ENCODE peak calls at places on chromosomes 2 and 18, in nine cellular contexts. X, A, B, F, K, Z, Q, C and D are unnamed samples.

GRCh38 chr2:101432411-101433181 is 42.3 kb downstream of the RFX8 start:
- DNase-seq in X (no peak), A (no peak), B (no peak), F (no peak), K (no peak), Z (no peak), Q (no peak), C (no peak), D (no peak)

GRCh38 chr2:46364797-46365457 is 67.7 kb downstream of the EPAS1 start:
- DNase-seq in X (no peak), A (no peak), B (peak), F (no peak), K (no peak), Z (no peak), Q (peak), C (no peak), D (peak)

GRCh38 chr2:46329803-46330775 is 32.9 kb downstream of the EPAS1 start:
- DNase-seq in X (no peak), A (no peak), B (no peak), F (no peak), K (no peak), Z (no peak), Q (peak), C (no peak), D (peak)

GRCh38 chr2:135130751-135131150 is 78.7 kb downstream of the RAB3GAP1 start:
- DNase-seq in X (no peak), A (no peak), B (no peak), F (no peak), K (no peak), Z (no peak), Q (no peak), C (no peak), D (no peak)

GRCh38 chr2:185208261-185208660 is 530.3 kb upstream of the FSIP2 start:
- DNase-seq in X (no peak), A (no peak), B (peak), F (no peak), K (no peak), Z (no peak), Q (peak), C (no peak), D (peak)

GRCh38 chr2:26904839-26905238 is 56.9 kb downstream of the DPYSL5 start:
- DNase-seq in X (no peak), A (no peak), B (no peak), F (no peak), K (no peak), Z (no peak), Q (no peak), C (no peak), D (no peak)

GRCh38 chr2:20052872-20053281 is 1.4 kb upstream of the LAPTM4A start:
- DNase-seq in X (no peak), A (peak), B (no peak), F (no peak), K (peak), Z (no peak), Q (peak), C (no peak), D (peak)

GRCh38 chr2:217609952-217610351 is 392.8 kb downstream of the TNS1 start:
- DNase-seq in X (no peak), A (no peak), B (no peak), F (no peak), K (no peak), Z (no peak), Q (no peak), C (no peak), D (no peak)

GRCh38 chr2:133422946-133423345 is 145.3 kb downstream of the NCKAP5 start:
- DNase-seq in X (no peak), A (no peak), B (no peak), F (no peak), K (no peak), Z (no peak), Q (peak), C (no peak), D (no peak)

GRCh38 chr18:28485918-28486317 is 309.0 kb upstream of the CDH2 start:
- DNase-seq in X (no peak), A (no peak), B (no peak), F (no peak), K (no peak), Z (no peak), Q (no peak), C (no peak), D (peak)

GRCh38 chr2:145654746-145655145 is 1134.8 kb upstream of the ZEB2 start:
- DNase-seq in X (no peak), A (no peak), B (no peak), F (no peak), K (no peak), Z (no peak), Q (no peak), C (no peak), D (no peak)

GRCh38 chr2:95311821-95312542 is 14.8 kb downstream of the KCNIP3 start:
- DNase-seq in X (no peak), A (no peak), B (no peak), F (no peak), K (no peak), Z (no peak), Q (no peak), C (no peak), D (no peak)

GRCh38 chr2:147382322-147382948 is 462.4 kb upstream of the ACVR2A start:
- DNase-seq in X (no peak), A (no peak), B (no peak), F (no peak), K (no peak), Z (no peak), Q (no peak), C (no peak), D (no peak)

GRCh38 chr2:105886029-105886454 is 141.3 kb downstream of the NCK2 start:
- DNase-seq in X (no peak), A (no peak), B (no peak), F (no peak), K (no peak), Z (no peak), Q (no peak), C (no peak), D (no peak)

GRCh38 chr2:151043484-151043883 is 218.2 kb downstream of the RBM43 start:
- DNase-seq in X (no peak), A (no peak), B (no peak), F (no peak), K (no peak), Z (no peak), Q (no peak), C (no peak), D (no peak)

GRCh38 chr18:62332964-62333695 is 8.0 kb downstream of the TNFRSF11A start:
- DNase-seq in X (no peak), A (no peak), B (no peak), F (no peak), K (no peak), Z (no peak), Q (no peak), C (no peak), D (no peak)

GRCh38 chr2:238585836-238586821 is 159.4 kb downstream of the ASB1 start:
- DNase-seq in X (no peak), A (no peak), B (no peak), F (no peak), K (peak), Z (no peak), Q (no peak), C (no peak), D (no peak)

GRCh38 chr2:168948621-168949212 is 47.6 kb downstream of the G6PC2 start:
- DNase-seq in X (no peak), A (no peak), B (peak), F (no peak), K (no peak), Z (no peak), Q (peak), C (no peak), D (peak)

GRCh38 chr2:120601566-120601965 is 134.1 kb upstream of the GLI2 start:
- DNase-seq in X (no peak), A (no peak), B (no peak), F (no peak), K (no peak), Z (no peak), Q (no peak), C (no peak), D (no peak)

GRCh38 chr2:20224716-20225293 is at the start of gene SDC1:
- DNase-seq in X (no peak), A (peak), B (peak), F (no peak), K (no peak), Z (no peak), Q (peak), C (peak), D (peak)

GRCh38 chr2:232013701-232014353 is 52.3 kb downstream of the DIS3L2 start:
- DNase-seq in X (no peak), A (no peak), B (no peak), F (no peak), K (no peak), Z (no peak), Q (peak), C (no peak), D (peak)

GRCh38 chr2:218079943-218080913 is 11.2 kb downstream of the RUFY4 start:
- DNase-seq in X (no peak), A (no peak), B (no peak), F (no peak), K (no peak), Z (no peak), Q (no peak), C (no peak), D (no peak)

GRCh38 chr2:33372940-33373553 is 103.4 kb upstream of the RASGRP3 start:
- DNase-seq in X (no peak), A (no peak), B (peak), F (no peak), K (no peak), Z (no peak), Q (peak), C (no peak), D (peak)

GRCh38 chr2:128026422-128027277 is 1.2 kb downstream of the SAP130 start:
- DNase-seq in X (peak), A (no peak), B (peak), F (no peak), K (no peak), Z (no peak), Q (peak), C (no peak), D (peak)

GRCh38 chr2:61714210-61714609 is 139.7 kb downstream of the FAM161A start:
- DNase-seq in X (no peak), A (no peak), B (no peak), F (no peak), K (no peak), Z (no peak), Q (no peak), C (peak), D (no peak)

GRCh38 chr18:34995746-34996145 is 45.5 kb upstream of the MAPRE2 start:
- DNase-seq in X (no peak), A (no peak), B (no peak), F (no peak), K (no peak), Z (no peak), Q (no peak), C (no peak), D (no peak)

GRCh38 chr2:82340578-82341053 is 2036.1 kb upstream of the LRRTM1 start:
- DNase-seq in X (no peak), A (no peak), B (peak), F (no peak), K (no peak), Z (no peak), Q (no peak), C (no peak), D (no peak)

GRCh38 chr2:40230717-40231300 is 221.1 kb downstream of the SLC8A1 start:
- DNase-seq in X (no peak), A (no peak), B (no peak), F (no peak), K (no peak), Z (no peak), Q (no peak), C (no peak), D (peak)

GRCh38 chr2:204673877-204674276 is 128.6 kb downstream of the PARD3B start:
- DNase-seq in X (no peak), A (no peak), B (no peak), F (no peak), K (no peak), Z (no peak), Q (peak), C (no peak), D (no peak)

GRCh38 chr2:152037711-152038110 is 61.1 kb downstream of the CACNB4 start:
- DNase-seq in X (no peak), A (peak), B (no peak), F (no peak), K (no peak), Z (no peak), Q (no peak), C (no peak), D (no peak)

GRCh38 chr2:239756392-239757153 is 268.6 kb downstream of the NDUFA10 start:
- DNase-seq in X (no peak), A (no peak), B (no peak), F (no peak), K (peak), Z (no peak), Q (no peak), C (no peak), D (no peak)

GRCh38 chr2:219699440-219699821 is 72.0 kb downstream of the SLC4A3 start:
- DNase-seq in X (no peak), A (no peak), B (no peak), F (no peak), K (no peak), Z (no peak), Q (no peak), C (no peak), D (no peak)

GRCh38 chr2:46377666-46378560 is 80.7 kb downstream of the EPAS1 start:
- DNase-seq in X (no peak), A (no peak), B (no peak), F (no peak), K (no peak), Z (no peak), Q (no peak), C (no peak), D (no peak)

GRCh38 chr2:61889212-61889956 is 928 bp upstream of the CCT4 start:
- DNase-seq in X (no peak), A (peak), B (no peak), F (no peak), K (no peak), Z (no peak), Q (no peak), C (no peak), D (peak)

GRCh38 chr2:97781981-97782380 is 68.6 kb downstream of the ZAP70 start:
- DNase-seq in X (no peak), A (no peak), B (no peak), F (no peak), K (no peak), Z (no peak), Q (no peak), C (no peak), D (no peak)

GRCh38 chr2:45909677-45910191 is 258.3 kb downstream of the PRKCE start:
- DNase-seq in X (no peak), A (no peak), B (no peak), F (no peak), K (peak), Z (no peak), Q (no peak), C (no peak), D (no peak)

GRCh38 chr2:158498749-158499136 is 42.0 kb downstream of the PKP4 start:
- DNase-seq in X (no peak), A (no peak), B (no peak), F (no peak), K (no peak), Z (no peak), Q (no peak), C (no peak), D (no peak)